ENCODE peak calls at places on chromosome 1, in eight cellular contexts. One of them, this sample, is unnamed.

GRCh38 chr1:104933846-104934245 is 1184.1 kb downstream of the AMY1C start:
- DNase-seq in left ventricle myocardium inferior: no peak
- DNase-seq in fibroblast of the aortic adventitia: no peak
- DNase-seq in Panc1: no peak
- DNase-seq in glutamatergic neuron: no peak
- DNase-seq in right atrium auricular region: no peak
- DNase-seq in AG09319: no peak
- DNase-seq in stomach: no peak
- DNase-seq in this sample: no peak

GRCh38 chr1:58785424-58786058 is 1.7 kb upstream of the JUN start:
- DNase-seq in left ventricle myocardium inferior: peak; percentile 63
- DNase-seq in fibroblast of the aortic adventitia: peak; percentile 55
- DNase-seq in Panc1: no peak
- DNase-seq in glutamatergic neuron: no peak
- DNase-seq in right atrium auricular region: no peak
- DNase-seq in AG09319: no peak
- DNase-seq in stomach: peak; percentile 82
- DNase-seq in this sample: peak; percentile 40

GRCh38 chr1:44926311-44926781 is 60.0 kb downstream of the EIF2B3 start:
- DNase-seq in left ventricle myocardium inferior: no peak
- DNase-seq in fibroblast of the aortic adventitia: peak; percentile 85
- DNase-seq in Panc1: no peak
- DNase-seq in glutamatergic neuron: no peak
- DNase-seq in right atrium auricular region: no peak
- DNase-seq in AG09319: peak; percentile 56
- DNase-seq in stomach: no peak
- DNase-seq in this sample: no peak

GRCh38 chr1:109721046-109721445 is 9.0 kb downstream of the GSTM5 start:
- DNase-seq in left ventricle myocardium inferior: no peak
- DNase-seq in fibroblast of the aortic adventitia: peak; percentile 21
- DNase-seq in Panc1: no peak
- DNase-seq in glutamatergic neuron: no peak
- DNase-seq in right atrium auricular region: no peak
- DNase-seq in AG09319: no peak
- DNase-seq in stomach: no peak
- DNase-seq in this sample: no peak

GRCh38 chr1:227323956-227324267 is 5.6 kb upstream of the CDC42BPA start:
- DNase-seq in left ventricle myocardium inferior: no peak
- DNase-seq in fibroblast of the aortic adventitia: no peak
- DNase-seq in Panc1: no peak
- DNase-seq in glutamatergic neuron: no peak
- DNase-seq in right atrium auricular region: no peak
- DNase-seq in AG09319: no peak
- DNase-seq in stomach: no peak
- DNase-seq in this sample: no peak

GRCh38 chr1:206797534-206798383 is 25.5 kb upstream of the IL10 start:
- DNase-seq in left ventricle myocardium inferior: no peak
- DNase-seq in fibroblast of the aortic adventitia: peak; percentile 19
- DNase-seq in Panc1: no peak
- DNase-seq in glutamatergic neuron: peak; percentile 50
- DNase-seq in right atrium auricular region: no peak
- DNase-seq in AG09319: no peak
- DNase-seq in stomach: no peak
- DNase-seq in this sample: peak; percentile 21

GRCh38 chr1:67746299-67746698 is 61.3 kb downstream of the GADD45A start:
- DNase-seq in left ventricle myocardium inferior: no peak
- DNase-seq in fibroblast of the aortic adventitia: peak; percentile 59
- DNase-seq in Panc1: no peak
- DNase-seq in glutamatergic neuron: no peak
- DNase-seq in right atrium auricular region: no peak
- DNase-seq in AG09319: no peak
- DNase-seq in stomach: no peak
- DNase-seq in this sample: peak; percentile 17

GRCh38 chr1:198829948-198830347 is 191.1 kb downstream of the PTPRC start:
- DNase-seq in left ventricle myocardium inferior: no peak
- DNase-seq in fibroblast of the aortic adventitia: peak; percentile 43
- DNase-seq in Panc1: no peak
- DNase-seq in glutamatergic neuron: no peak
- DNase-seq in right atrium auricular region: no peak
- DNase-seq in AG09319: no peak
- DNase-seq in stomach: no peak
- DNase-seq in this sample: no peak

GRCh38 chr1:226486163-226486562 is 62.4 kb upstream of the STUM start:
- DNase-seq in left ventricle myocardium inferior: no peak
- DNase-seq in fibroblast of the aortic adventitia: no peak
- DNase-seq in Panc1: no peak
- DNase-seq in glutamatergic neuron: no peak
- DNase-seq in right atrium auricular region: no peak
- DNase-seq in AG09319: no peak
- DNase-seq in stomach: no peak
- DNase-seq in this sample: no peak

GRCh38 chr1:182357177-182357576 is 34.4 kb downstream of the GLUL start:
- DNase-seq in left ventricle myocardium inferior: no peak
- DNase-seq in fibroblast of the aortic adventitia: no peak
- DNase-seq in Panc1: no peak
- DNase-seq in glutamatergic neuron: no peak
- DNase-seq in right atrium auricular region: peak; percentile 11
- DNase-seq in AG09319: no peak
- DNase-seq in stomach: no peak
- DNase-seq in this sample: no peak

GRCh38 chr1:29686012-29686930 is 449.9 kb downstream of the PTPRU start:
- DNase-seq in left ventricle myocardium inferior: no peak
- DNase-seq in fibroblast of the aortic adventitia: no peak
- DNase-seq in Panc1: no peak
- DNase-seq in glutamatergic neuron: no peak
- DNase-seq in right atrium auricular region: peak; percentile 18
- DNase-seq in AG09319: no peak
- DNase-seq in stomach: no peak
- DNase-seq in this sample: no peak

GRCh38 chr1:174883361-174883760 is 116.4 kb upstream of the CACYBP start:
- DNase-seq in left ventricle myocardium inferior: no peak
- DNase-seq in fibroblast of the aortic adventitia: peak; percentile 30
- DNase-seq in Panc1: no peak
- DNase-seq in glutamatergic neuron: no peak
- DNase-seq in right atrium auricular region: no peak
- DNase-seq in AG09319: peak; percentile 14
- DNase-seq in stomach: no peak
- DNase-seq in this sample: no peak

GRCh38 chr1:204684551-204685235 is 845 bp downstream of the LRRN2 start:
- DNase-seq in left ventricle myocardium inferior: peak; percentile 19
- DNase-seq in fibroblast of the aortic adventitia: no peak
- DNase-seq in Panc1: no peak
- DNase-seq in glutamatergic neuron: peak; percentile 42
- DNase-seq in right atrium auricular region: no peak
- DNase-seq in AG09319: no peak
- DNase-seq in stomach: no peak
- DNase-seq in this sample: peak; percentile 66

GRCh38 chr1:62391369-62391971 is 45.4 kb upstream of the USP1 start:
- DNase-seq in left ventricle myocardium inferior: no peak
- DNase-seq in fibroblast of the aortic adventitia: no peak
- DNase-seq in Panc1: no peak
- DNase-seq in glutamatergic neuron: peak; percentile 65
- DNase-seq in right atrium auricular region: no peak
- DNase-seq in AG09319: no peak
- DNase-seq in stomach: no peak
- DNase-seq in this sample: peak; percentile 46

GRCh38 chr1:16026723-16027484 is 5.1 kb downstream of the CLCNKA start:
- DNase-seq in left ventricle myocardium inferior: no peak
- DNase-seq in fibroblast of the aortic adventitia: peak; percentile 35
- DNase-seq in Panc1: no peak
- DNase-seq in glutamatergic neuron: peak; percentile 78
- DNase-seq in right atrium auricular region: no peak
- DNase-seq in AG09319: no peak
- DNase-seq in stomach: peak; percentile 37
- DNase-seq in this sample: peak; percentile 93

GRCh38 chr1:74790453-74790852 is 57.5 kb downstream of the TYW3 start:
- DNase-seq in left ventricle myocardium inferior: no peak
- DNase-seq in fibroblast of the aortic adventitia: no peak
- DNase-seq in Panc1: no peak
- DNase-seq in glutamatergic neuron: no peak
- DNase-seq in right atrium auricular region: no peak
- DNase-seq in AG09319: no peak
- DNase-seq in stomach: no peak
- DNase-seq in this sample: no peak

GRCh38 chr1:67441183-67441582 is 11.0 kb upstream of the SERBP1 start:
- DNase-seq in left ventricle myocardium inferior: peak; percentile 23
- DNase-seq in fibroblast of the aortic adventitia: peak; percentile 84
- DNase-seq in Panc1: no peak
- DNase-seq in glutamatergic neuron: no peak
- DNase-seq in right atrium auricular region: no peak
- DNase-seq in AG09319: no peak
- DNase-seq in stomach: peak; percentile 64
- DNase-seq in this sample: no peak

GRCh38 chr1:25255711-25256577 is 8.7 kb upstream of the RSRP1 start:
- DNase-seq in left ventricle myocardium inferior: no peak
- DNase-seq in fibroblast of the aortic adventitia: no peak
- DNase-seq in Panc1: no peak
- DNase-seq in glutamatergic neuron: peak; percentile 25
- DNase-seq in right atrium auricular region: no peak
- DNase-seq in AG09319: no peak
- DNase-seq in stomach: no peak
- DNase-seq in this sample: no peak

GRCh38 chr1:213327318-213327667 is 276.3 kb downstream of the RPS6KC1 start:
- DNase-seq in left ventricle myocardium inferior: peak; percentile 29
- DNase-seq in fibroblast of the aortic adventitia: peak; percentile 82
- DNase-seq in Panc1: no peak
- DNase-seq in glutamatergic neuron: no peak
- DNase-seq in right atrium auricular region: peak; percentile 61
- DNase-seq in AG09319: no peak
- DNase-seq in stomach: no peak
- DNase-seq in this sample: no peak

DNA sequence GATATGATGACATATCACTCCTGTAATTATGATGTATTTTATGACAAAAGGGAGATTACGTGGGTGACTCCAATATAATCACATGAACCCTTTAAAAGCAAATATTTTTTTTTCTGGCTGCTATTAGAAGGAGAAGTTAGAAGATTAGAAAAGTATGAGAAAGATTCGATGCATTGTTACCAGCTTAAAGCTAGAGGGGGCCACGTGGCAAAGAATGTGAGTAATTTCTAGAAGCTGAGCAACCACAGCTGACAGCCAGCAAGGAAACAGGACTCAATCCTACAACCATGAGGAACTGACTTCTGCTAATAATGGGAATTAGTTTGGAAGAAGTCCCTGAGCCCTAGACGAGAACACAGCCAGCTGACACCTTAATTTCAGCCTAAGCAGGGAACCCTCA is 56.3 kb upstream of the C1orf87 start:
- DNase-seq in left ventricle myocardium inferior: no peak
- DNase-seq in fibroblast of the aortic adventitia: peak; percentile 45
- DNase-seq in Panc1: no peak
- DNase-seq in glutamatergic neuron: no peak
- DNase-seq in right atrium auricular region: no peak
- DNase-seq in AG09319: no peak
- DNase-seq in stomach: no peak
- DNase-seq in this sample: no peak
- TF ChIP-seq CTCF in left ventricle myocardium inferior: no peak
- TF ChIP-seq CTCF in fibroblast of the aortic adventitia: peak; percentile 18
- TF ChIP-seq CTCF in Panc1: no peak
- TF ChIP-seq CTCF in glutamatergic neuron: no peak
- TF ChIP-seq CTCF in right atrium auricular region: no peak
- TF ChIP-seq CTCF in AG09319: no peak
- TF ChIP-seq CTCF in stomach: no peak
- TF ChIP-seq CTCF in this sample: no peak

GRCh38 chr1:38585460-38585859 is 274.1 kb downstream of the RRAGC start:
- DNase-seq in left ventricle myocardium inferior: no peak
- DNase-seq in fibroblast of the aortic adventitia: no peak
- DNase-seq in Panc1: no peak
- DNase-seq in glutamatergic neuron: no peak
- DNase-seq in right atrium auricular region: no peak
- DNase-seq in AG09319: no peak
- DNase-seq in stomach: no peak
- DNase-seq in this sample: no peak

GRCh38 chr1:38589036-38589435 is 270.5 kb downstream of the RRAGC start:
- DNase-seq in left ventricle myocardium inferior: peak; percentile 56
- DNase-seq in fibroblast of the aortic adventitia: peak; percentile 12
- DNase-seq in Panc1: no peak
- DNase-seq in glutamatergic neuron: no peak
- DNase-seq in right atrium auricular region: no peak
- DNase-seq in AG09319: no peak
- DNase-seq in stomach: peak; percentile 29
- DNase-seq in this sample: no peak

GRCh38 chr1:38585971-38586370 is 273.6 kb downstream of the RRAGC start:
- DNase-seq in left ventricle myocardium inferior: no peak
- DNase-seq in fibroblast of the aortic adventitia: no peak
- DNase-seq in Panc1: no peak
- DNase-seq in glutamatergic neuron: no peak
- DNase-seq in right atrium auricular region: no peak
- DNase-seq in AG09319: no peak
- DNase-seq in stomach: no peak
- DNase-seq in this sample: no peak

GRCh38 chr1:38586993-38587646 is 272.5 kb downstream of the RRAGC start:
- DNase-seq in left ventricle myocardium inferior: peak; percentile 23
- DNase-seq in fibroblast of the aortic adventitia: peak; percentile 3
- DNase-seq in Panc1: peak; percentile 39
- DNase-seq in glutamatergic neuron: peak; percentile 76
- DNase-seq in right atrium auricular region: no peak
- DNase-seq in AG09319: no peak
- DNase-seq in stomach: peak; percentile 46
- DNase-seq in this sample: peak; percentile 72

GRCh38 chr1:38587734-38588133 is 271.8 kb downstream of the RRAGC start:
- DNase-seq in left ventricle myocardium inferior: peak; percentile 53
- DNase-seq in fibroblast of the aortic adventitia: no peak
- DNase-seq in Panc1: no peak
- DNase-seq in glutamatergic neuron: no peak
- DNase-seq in right atrium auricular region: no peak
- DNase-seq in AG09319: no peak
- DNase-seq in stomach: no peak
- DNase-seq in this sample: no peak
- TF ChIP-seq CTCF in left ventricle myocardium inferior: no peak
- TF ChIP-seq CTCF in fibroblast of the aortic adventitia: no peak
- TF ChIP-seq CTCF in Panc1: no peak
- TF ChIP-seq CTCF in glutamatergic neuron: no peak
- TF ChIP-seq CTCF in right atrium auricular region: no peak
- TF ChIP-seq CTCF in AG09319: no peak
- TF ChIP-seq CTCF in stomach: no peak
- TF ChIP-seq CTCF in this sample: no peak

DNA sequence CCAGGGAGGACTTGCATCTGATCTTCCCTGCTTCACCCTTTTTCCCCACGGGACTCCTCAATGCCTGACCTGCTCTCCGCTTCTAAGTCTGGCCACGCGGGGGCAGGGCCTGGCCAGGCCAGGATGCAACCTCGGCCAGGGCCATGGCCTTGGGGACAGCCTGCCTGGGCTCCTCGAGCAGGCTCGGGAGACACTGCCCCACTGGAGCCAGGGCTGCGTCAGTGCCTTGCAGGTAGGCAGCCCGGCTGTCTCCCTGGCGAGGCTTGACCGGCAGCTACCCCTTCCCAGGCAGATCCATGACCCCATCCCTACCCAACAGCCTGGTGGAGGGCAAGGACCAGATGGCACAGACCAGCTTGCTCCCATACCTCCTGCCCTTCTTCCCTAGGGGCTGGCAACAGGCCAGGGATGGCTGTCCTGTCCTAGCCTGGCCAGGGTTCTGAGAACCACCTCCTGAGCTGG is 2.7 kb upstream of the PRDM16 start:
- DNase-seq in left ventricle myocardium inferior: peak; percentile 67
- DNase-seq in fibroblast of the aortic adventitia: no peak
- DNase-seq in Panc1: no peak
- DNase-seq in glutamatergic neuron: no peak
- DNase-seq in right atrium auricular region: no peak
- DNase-seq in AG09319: no peak
- DNase-seq in stomach: peak; percentile 81
- DNase-seq in this sample: peak; percentile 79
- TF ChIP-seq CTCF in left ventricle myocardium inferior: peak; percentile 71
- TF ChIP-seq CTCF in fibroblast of the aortic adventitia: no peak
- TF ChIP-seq CTCF in Panc1: peak; percentile 92
- TF ChIP-seq CTCF in glutamatergic neuron: no peak
- TF ChIP-seq CTCF in right atrium auricular region: no peak
- TF ChIP-seq CTCF in AG09319: no peak
- TF ChIP-seq CTCF in stomach: peak; percentile 34
- TF ChIP-seq CTCF in this sample: peak; percentile 72

GRCh38 chr1:32072622-32073386 is at the start of gene TMEM39B:
- DNase-seq in left ventricle myocardium inferior: peak; percentile 96
- DNase-seq in fibroblast of the aortic adventitia: peak; percentile 93
- DNase-seq in Panc1: peak; percentile 58
- DNase-seq in glutamatergic neuron: peak; percentile 94
- DNase-seq in right atrium auricular region: peak; percentile 96
- DNase-seq in AG09319: peak; percentile 87
- DNase-seq in stomach: peak; percentile 97
- DNase-seq in this sample: peak; percentile 99
- TF ChIP-seq CTCF in left ventricle myocardium inferior: peak; percentile 28
- TF ChIP-seq CTCF in fibroblast of the aortic adventitia: peak; percentile 22
- TF ChIP-seq CTCF in Panc1: no peak
- TF ChIP-seq CTCF in glutamatergic neuron: peak; percentile 17
- TF ChIP-seq CTCF in right atrium auricular region: no peak
- TF ChIP-seq CTCF in AG09319: peak; percentile 15
- TF ChIP-seq CTCF in stomach: no peak
- TF ChIP-seq CTCF in this sample: peak; percentile 15

This sample was measured in nephron progenitor cell.